ENCODE peak calls at places on chromosomes 6 and 20, in five cellular contexts. One of them, this sample, is unnamed. For H3K4me1, the result is how much of the 10 kb centered on the place peaks cover.

GRCh38 chr6:4491501-4492260 is 284.5 kb upstream of the CDYL start:
- DNase-seq in hepatocyte: peak
- DNase-seq in HepG2: no peak
- DNase-seq in A549: no peak
- DNase-seq in OCI-LY7: no peak
- DNase-seq in this sample: peak

GRCh38 chr20:44087857-44088120 is 99.2 kb downstream of the JPH2 start:
- DNase-seq in A549: no peak
- DNase-seq in hepatocyte: no peak
- DNase-seq in OCI-LY7: no peak
- DNase-seq in HepG2: no peak
- DNase-seq in this sample: no peak

GRCh38 chr6:119351005-119351394 is 1.4 kb upstream of the MAN1A1 start:
- DNase-seq in OCI-LY7: peak
- DNase-seq in A549: no peak
- DNase-seq in HepG2: no peak
- DNase-seq in hepatocyte: peak
- DNase-seq in this sample: no peak

GRCh38 chr6:11251553-11252358 is 19.3 kb upstream of the NEDD9 start:
- DNase-seq in OCI-LY7: no peak
- DNase-seq in HepG2: peak
- DNase-seq in hepatocyte: peak
- DNase-seq in A549: no peak
- DNase-seq in this sample: no peak

GRCh38 chr6:114058435-114058834 is 87.5 kb upstream of the HDAC2 start:
- DNase-seq in A549: no peak
- DNase-seq in hepatocyte: no peak
- DNase-seq in OCI-LY7: no peak
- DNase-seq in HepG2: no peak
- DNase-seq in this sample: no peak

GRCh38 chr6:31126416-31127175 is 6.3 kb upstream of the CDSN start:
- DNase-seq in hepatocyte: peak
- DNase-seq in OCI-LY7: no peak
- DNase-seq in HepG2: no peak
- DNase-seq in A549: no peak
- DNase-seq in this sample: no peak

GRCh38 chr20:62381202-62381797 is 5.6 kb upstream of the RPS21 start:
- DNase-seq in A549: no peak
- DNase-seq in HepG2: no peak
- DNase-seq in OCI-LY7: no peak
- DNase-seq in hepatocyte: no peak
- DNase-seq in this sample: peak

GRCh38 chr6:66096679-66097078 is 389.7 kb upstream of the EYS start:
- DNase-seq in A549: no peak
- DNase-seq in OCI-LY7: no peak
- DNase-seq in hepatocyte: no peak
- DNase-seq in HepG2: no peak
- DNase-seq in this sample: no peak

GRCh38 chr6:142907017-142907470 is 37.9 kb downstream of the HIVEP2 start:
- DNase-seq in OCI-LY7: peak
- DNase-seq in A549: no peak
- DNase-seq in HepG2: no peak
- DNase-seq in hepatocyte: no peak
- DNase-seq in this sample: no peak

GRCh38 chr6:6679633-6680032 is 91.1 kb downstream of the LY86 start:
- DNase-seq in hepatocyte: no peak
- DNase-seq in A549: no peak
- DNase-seq in HepG2: no peak
- DNase-seq in OCI-LY7: no peak
- DNase-seq in this sample: no peak

GRCh38 chr6:86526238-86526637 is 411.1 kb upstream of the HTR1E start:
- DNase-seq in A549: no peak
- DNase-seq in hepatocyte: peak
- DNase-seq in OCI-LY7: no peak
- DNase-seq in HepG2: no peak
- DNase-seq in this sample: no peak

GRCh38 chr6:108635505-108636226 is 74.9 kb downstream of the FOXO3 start:
- DNase-seq in HepG2: no peak
- DNase-seq in OCI-LY7: peak
- DNase-seq in A549: no peak
- DNase-seq in hepatocyte: no peak
- DNase-seq in this sample: no peak

GRCh38 chr6:106692112-106692822 is 62.9 kb downstream of the QRSL1 start:
- DNase-seq in OCI-LY7: no peak
- DNase-seq in hepatocyte: peak
- DNase-seq in A549: peak
- DNase-seq in HepG2: no peak
- DNase-seq in this sample: peak

GRCh38 chr6:17456711-17457110 is 63.3 kb downstream of the CAP2 start:
- DNase-seq in A549: no peak
- DNase-seq in HepG2: no peak
- DNase-seq in OCI-LY7: no peak
- DNase-seq in hepatocyte: no peak
- DNase-seq in this sample: no peak

GRCh38 chr20:38747495-38748096 is 664 bp upstream of the ACTR5 start:
- DNase-seq in A549: no peak
- DNase-seq in hepatocyte: no peak
- DNase-seq in OCI-LY7: no peak
- DNase-seq in HepG2: no peak
- DNase-seq in this sample: no peak
- H3K4me3 ChIP-seq in A549: peak
- H3K4me3 ChIP-seq in hepatocyte: peak
- H3K4me3 ChIP-seq in OCI-LY7: peak
- H3K4me3 ChIP-seq in HepG2: peak
- H3K4me3 ChIP-seq in this sample: peak

DNA sequence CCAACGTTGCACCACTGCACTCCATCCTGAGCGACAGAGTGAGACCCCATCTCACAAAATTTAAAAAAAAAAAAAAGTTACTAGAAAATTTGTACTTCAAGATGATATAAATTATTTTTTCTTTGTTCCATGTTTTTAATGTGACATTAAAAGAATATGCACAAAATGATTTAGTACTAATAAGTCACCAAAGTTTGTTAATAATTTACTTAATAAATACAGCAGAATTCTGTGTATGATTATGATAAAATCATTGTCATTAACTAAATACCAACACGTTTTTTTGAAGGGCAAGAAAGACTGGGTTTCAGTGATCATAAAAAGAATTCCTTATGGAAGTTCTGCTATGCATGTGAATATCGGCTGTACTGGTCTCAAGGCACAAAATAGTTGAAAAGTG is 28.1 kb downstream of the GOPC start:
- DNase-seq in A549: no peak
- DNase-seq in HepG2: no peak
- DNase-seq in OCI-LY7: no peak
- DNase-seq in hepatocyte: no peak
- DNase-seq in this sample: no peak
- H3K4me2 ChIP-seq in A549: no peak
- H3K4me2 ChIP-seq in HepG2: no peak
- H3K4me2 ChIP-seq in OCI-LY7: no peak
- H3K4me2 ChIP-seq in hepatocyte: no peak
- H3K4me2 ChIP-seq in this sample: no peak

GRCh38 chr6:138504764-138505689 is 5.7 kb upstream of the NHSL1 start:
- DNase-seq in hepatocyte: no peak
- DNase-seq in OCI-LY7: no peak
- DNase-seq in HepG2: no peak
- DNase-seq in A549: no peak
- DNase-seq in this sample: no peak
- H3K4me1 ChIP-seq in hepatocyte: half or more
- H3K4me1 ChIP-seq in OCI-LY7: under half
- H3K4me1 ChIP-seq in HepG2: half or more
- H3K4me1 ChIP-seq in A549: half or more
- H3K4me1 ChIP-seq in this sample: under half

GRCh38 chr6:54056105-54056504 is 55.1 kb upstream of the MLIP start:
- DNase-seq in OCI-LY7: no peak
- DNase-seq in hepatocyte: no peak
- DNase-seq in A549: no peak
- DNase-seq in HepG2: no peak
- DNase-seq in this sample: no peak
- H3K4me3 ChIP-seq in OCI-LY7: no peak
- H3K4me3 ChIP-seq in hepatocyte: no peak
- H3K4me3 ChIP-seq in A549: no peak
- H3K4me3 ChIP-seq in HepG2: no peak
- H3K4me3 ChIP-seq in this sample: no peak

GRCh38 chr6:150719099-150719767 is 119.5 kb downstream of the PLEKHG1 start:
- DNase-seq in OCI-LY7: no peak
- DNase-seq in hepatocyte: no peak
- DNase-seq in HepG2: no peak
- DNase-seq in A549: no peak
- DNase-seq in this sample: no peak
- H3K4me2 ChIP-seq in OCI-LY7: peak
- H3K4me2 ChIP-seq in hepatocyte: no peak
- H3K4me2 ChIP-seq in HepG2: no peak
- H3K4me2 ChIP-seq in A549: no peak
- H3K4me2 ChIP-seq in this sample: peak

GRCh38 chr6:15252205-15252604 is 6.3 kb downstream of the JARID2 start:
- DNase-seq in A549: no peak
- DNase-seq in hepatocyte: no peak
- DNase-seq in HepG2: no peak
- DNase-seq in OCI-LY7: no peak
- DNase-seq in this sample: no peak
- H3K4me1 ChIP-seq in A549: under half
- H3K4me1 ChIP-seq in hepatocyte: under half
- H3K4me1 ChIP-seq in HepG2: under half
- H3K4me1 ChIP-seq in OCI-LY7: half or more
- H3K4me1 ChIP-seq in this sample: half or more

GRCh38 chr20:51802170-51802745 is at the start of gene SALL4:
- DNase-seq in A549: no peak
- DNase-seq in hepatocyte: peak
- DNase-seq in OCI-LY7: no peak
- DNase-seq in HepG2: no peak
- DNase-seq in this sample: no peak
- H3K4me3 ChIP-seq in A549: peak
- H3K4me3 ChIP-seq in hepatocyte: peak
- H3K4me3 ChIP-seq in OCI-LY7: no peak
- H3K4me3 ChIP-seq in HepG2: peak
- H3K4me3 ChIP-seq in this sample: peak

GRCh38 chr20:38759135-38759534 is 10.9 kb downstream of the ACTR5 start:
- DNase-seq in hepatocyte: no peak
- DNase-seq in A549: no peak
- DNase-seq in HepG2: no peak
- DNase-seq in OCI-LY7: no peak
- DNase-seq in this sample: no peak

GRCh38 chr20:38763616-38764015 is 15.4 kb downstream of the ACTR5 start:
- DNase-seq in HepG2: no peak
- DNase-seq in hepatocyte: no peak
- DNase-seq in A549: no peak
- DNase-seq in OCI-LY7: no peak
- DNase-seq in this sample: no peak

GRCh38 chr20:38764563-38765355 is 16.5 kb downstream of the ACTR5 start:
- DNase-seq in hepatocyte: peak
- DNase-seq in A549: peak
- DNase-seq in OCI-LY7: no peak
- DNase-seq in HepG2: peak
- DNase-seq in this sample: peak

GRCh38 chr20:38760978-38761377 is 12.7 kb downstream of the ACTR5 start:
- DNase-seq in OCI-LY7: no peak
- DNase-seq in A549: no peak
- DNase-seq in HepG2: no peak
- DNase-seq in hepatocyte: no peak
- DNase-seq in this sample: no peak

DNA sequence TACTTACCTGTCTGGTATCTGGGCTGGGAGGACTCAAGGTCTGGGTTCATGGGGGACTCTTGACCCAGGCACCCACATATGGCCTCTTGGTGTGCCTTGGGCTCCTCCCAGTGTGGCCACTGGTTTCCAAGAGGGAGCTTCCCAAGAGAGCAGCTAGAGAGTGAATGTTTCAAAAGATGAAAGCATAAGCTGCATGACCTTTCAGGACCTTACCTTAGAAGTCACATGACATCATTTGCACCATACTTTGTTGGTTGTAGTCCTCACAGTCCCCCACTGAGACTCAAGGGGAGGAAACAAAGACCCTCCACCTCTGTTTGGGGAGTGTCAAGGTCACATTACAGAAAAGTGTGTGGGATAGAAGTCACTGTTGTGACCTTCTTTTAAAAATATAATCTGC is 13.9 kb downstream of the ACTR5 start:
- DNase-seq in OCI-LY7: no peak
- DNase-seq in HepG2: no peak
- DNase-seq in A549: no peak
- DNase-seq in hepatocyte: no peak
- DNase-seq in this sample: no peak
- H3K4me2 ChIP-seq in OCI-LY7: no peak
- H3K4me2 ChIP-seq in HepG2: no peak
- H3K4me2 ChIP-seq in A549: no peak
- H3K4me2 ChIP-seq in hepatocyte: no peak
- H3K4me2 ChIP-seq in this sample: no peak

DNA sequence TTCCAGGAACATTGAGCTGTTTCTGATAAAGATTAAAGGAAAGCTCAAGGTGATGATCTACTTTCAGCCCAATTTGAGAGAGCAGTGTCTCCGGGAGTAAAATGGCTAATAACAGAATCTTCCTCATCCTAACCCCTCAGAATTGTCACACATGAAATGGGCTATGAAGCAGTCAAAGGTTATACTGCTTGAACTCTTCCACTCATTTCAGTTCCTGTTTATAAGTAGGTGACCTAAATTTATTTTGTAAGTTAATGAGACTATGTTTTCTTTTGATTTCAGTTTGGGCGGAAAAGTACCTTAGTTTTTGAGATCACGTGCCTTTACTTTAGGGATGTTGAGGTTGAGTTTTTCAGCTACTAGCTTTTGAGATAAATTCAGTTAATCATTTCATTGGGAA is 47.2 kb downstream of the QKI start:
- DNase-seq in hepatocyte: no peak
- DNase-seq in A549: no peak
- DNase-seq in HepG2: no peak
- DNase-seq in OCI-LY7: no peak
- DNase-seq in this sample: no peak
- H3K4me1 ChIP-seq in hepatocyte: under half
- H3K4me1 ChIP-seq in A549: under half
- H3K4me1 ChIP-seq in HepG2: under half
- H3K4me1 ChIP-seq in OCI-LY7: under half
- H3K4me1 ChIP-seq in this sample: under half

DNA sequence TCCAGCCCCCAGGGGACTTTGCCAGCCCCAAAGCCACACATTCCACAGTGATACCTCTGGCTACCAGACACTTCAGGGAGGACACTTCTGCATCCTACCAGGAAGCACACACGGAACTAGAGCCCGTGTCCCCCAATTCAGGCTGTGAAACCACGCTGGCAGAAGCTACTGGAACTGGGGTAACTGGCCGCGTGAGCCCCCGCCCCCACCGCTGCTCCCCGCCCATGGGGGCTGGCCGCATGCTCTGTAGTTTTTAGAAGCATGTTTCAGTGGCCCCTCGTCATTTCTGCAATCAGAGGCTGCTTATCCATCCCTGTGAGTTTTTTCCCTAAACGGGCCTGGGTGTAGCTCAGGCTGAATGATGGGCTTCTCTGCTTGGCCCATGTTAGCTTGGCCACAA is 28.7 kb upstream of the AAR2 start:
- DNase-seq in OCI-LY7: no peak
- DNase-seq in HepG2: no peak
- DNase-seq in A549: no peak
- DNase-seq in hepatocyte: no peak
- DNase-seq in this sample: no peak
- H3K4me3 ChIP-seq in OCI-LY7: no peak
- H3K4me3 ChIP-seq in HepG2: no peak
- H3K4me3 ChIP-seq in A549: no peak
- H3K4me3 ChIP-seq in hepatocyte: no peak
- H3K4me3 ChIP-seq in this sample: no peak

This sample was measured in PC-9.